ENCODE peak calls at places on chromosome 18, in five cellular contexts. E, T, G, A and H are unnamed samples.
A peak's percentile ranks its signal among the peaks of the same experiment; 100 is the strongest.

GRCh38 chr18:53567935-53568574 is 656.4 kb downstream of the MBD2 start:
- DNase-seq in A (no peak), T (no peak), G (no peak), E (peak; percentile 13), H (no peak)

GRCh38 chr18:51151568-51152511 is 45.6 kb downstream of the MEX3C start:
- DNase-seq in T (no peak), A (peak; percentile 91), E (no peak), G (no peak), H (no peak)

GRCh38 chr18:37778417-37779165 is 213.0 kb upstream of the CELF4 start:
- DNase-seq in A (peak; percentile 82), T (peak; percentile 69), E (no peak), G (peak; percentile 13), H (peak; percentile 38)

GRCh38 chr18:63152791-63153190 is 166.8 kb downstream of the BCL2 start:
- DNase-seq in A (no peak), E (no peak), G (no peak), T (no peak), H (no peak)

GRCh38 chr18:31510319-31510718 is 12.3 kb downstream of the DSG2 start:
- DNase-seq in G (no peak), A (no peak), E (no peak), T (no peak), H (no peak)

GRCh38 chr18:49666045-49666444 is 104.2 kb downstream of the LIPG start:
- DNase-seq in A (no peak), G (no peak), T (no peak), E (peak; percentile 48), H (no peak)

GRCh38 chr18:2932247-2933181 is 80.4 kb downstream of the LPIN2 start:
- DNase-seq in A (no peak), T (no peak), G (peak; percentile 34), E (peak; percentile 70), H (no peak)

GRCh38 chr18:61261870-61262269 is 71.4 kb upstream of the CDH20 start:
- DNase-seq in A (no peak), G (no peak), T (no peak), E (no peak), H (no peak)

GRCh38 chr18:48161201-48161910 is 230.9 kb upstream of the SMAD2 start:
- DNase-seq in A (peak; percentile 90), T (peak; percentile 94), G (no peak), E (peak; percentile 5), H (peak; percentile 89)
- TF ChIP-seq POLR2A in A (no peak), T (peak; percentile 81), G (no peak), E (no peak), H (no peak)

DNA sequence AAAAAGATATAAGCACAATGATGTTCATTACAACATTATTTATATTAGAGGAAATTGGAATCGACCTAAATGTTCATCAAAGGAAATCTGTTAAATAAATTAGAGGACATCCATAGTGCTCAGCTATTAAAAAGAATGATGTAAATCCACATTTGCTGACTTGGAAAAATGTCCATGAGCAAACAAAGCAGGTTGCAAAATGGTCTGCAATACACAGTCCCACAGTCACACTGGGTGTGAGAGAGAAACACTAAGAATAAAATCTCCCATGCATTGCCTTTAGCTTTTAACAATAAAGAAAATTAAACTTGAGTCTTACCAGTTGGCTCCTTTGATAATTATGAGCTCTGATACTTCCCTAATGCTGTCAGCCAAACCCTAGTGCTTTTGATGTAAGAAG is 811.1 kb upstream of the SALL3 start:
- DNase-seq in G (no peak), E (no peak), A (no peak), T (no peak), H (no peak)
- H3K27ac ChIP-seq in G (no peak overlapping the region), E (no peak overlapping the region), A (no peak overlapping the region), T (no peak overlapping the region), H (no peak overlapping the region)

GRCh38 chr18:35837922-35838496 is 134.5 kb upstream of the RMP24 start:
- DNase-seq in T (no peak), E (no peak), A (no peak), G (no peak), H (no peak)
- H3K4me1 ChIP-seq in T (no peaks in the 10 kb centered on the region), E (no peaks in the 10 kb centered on the region), A (no peaks in the 10 kb centered on the region), G (no peaks in the 10 kb centered on the region), H (no peaks in the 10 kb centered on the region)

GRCh38 chr18:26004827-26005226 is 85.6 kb downstream of the SS18 start:
- DNase-seq in T (no peak), E (no peak), A (no peak), G (no peak), H (no peak)

GRCh38 chr18:26005950-26006349 is 84.5 kb downstream of the SS18 start:
- DNase-seq in G (no peak), T (no peak), A (no peak), E (no peak), H (no peak)

GRCh38 chr18:26008619-26009018 is 81.8 kb downstream of the SS18 start:
- DNase-seq in G (no peak), T (no peak), E (no peak), A (no peak), H (no peak)

GRCh38 chr18:26003817-26004216 is 86.6 kb downstream of the SS18 start:
- DNase-seq in A (no peak), E (no peak), G (no peak), T (no peak), H (no peak)

DNA sequence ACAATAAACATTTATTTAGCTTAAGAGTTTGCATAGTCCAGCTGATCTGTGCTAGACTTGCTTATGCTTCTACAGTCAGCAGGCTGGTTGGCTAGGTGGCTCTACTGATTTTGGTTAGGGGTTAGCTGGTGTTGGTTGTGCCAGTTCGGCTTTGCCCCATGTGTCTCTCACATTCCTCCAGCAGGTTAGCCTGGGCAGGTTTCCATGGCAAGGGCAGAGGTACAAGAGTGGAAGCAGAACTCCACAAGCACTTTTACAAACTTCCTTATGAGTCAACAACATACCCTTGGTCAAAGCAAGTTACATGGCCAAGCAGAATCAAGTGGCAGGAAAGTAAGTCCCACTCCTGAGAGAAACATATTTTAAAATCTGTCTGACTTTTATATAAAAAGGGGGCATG is 82.3 kb downstream of the SS18 start:
- DNase-seq in A (no peak), T (no peak), G (no peak), E (no peak), H (no peak)
- TF ChIP-seq POLR2A in A (no peak), T (no peak), G (no peak), E (no peak), H (no peak)

DNA sequence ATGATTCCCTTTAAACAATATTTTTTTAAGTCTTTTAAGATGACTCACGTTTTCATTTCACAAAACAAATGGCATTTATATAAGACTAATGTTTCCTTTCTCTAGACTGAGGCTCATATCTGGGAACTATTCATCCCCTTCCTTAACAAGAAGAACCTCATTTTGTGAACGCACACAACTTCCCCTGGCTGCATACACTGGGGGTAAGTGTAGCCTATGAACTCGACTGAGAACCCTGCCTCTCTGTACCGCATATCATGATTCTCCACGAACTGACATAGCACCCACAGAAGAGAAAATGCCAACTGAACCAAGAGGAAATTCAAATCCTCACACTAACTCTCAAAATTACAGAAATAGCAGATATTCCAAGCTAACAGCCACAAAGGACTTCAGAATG is 236.8 kb downstream of the TCF4 start:
- DNase-seq in E (peak; percentile 52), G (no peak), A (no peak), T (no peak), H (no peak)
- H3K27ac ChIP-seq in E (peak overlapping the region; percentile 15), G (no peak overlapping the region), A (no peak overlapping the region), T (no peak overlapping the region), H (no peak overlapping the region)